ENCODE peak calls at places on chromosomes 12 and 14, in seven cellular contexts. J is adipocyte, M is PC-3, Y is GM23248, P is tibial nerve, I is mucosa of descending colon, N is testis. C is an unnamed sample.

GRCh38 chr14:92646952-92647461 is 101.4 kb downstream of the LGMN start:
- DNase-seq in M (peak; percentile 88), N (no peak), Y (peak; percentile 94), J (peak; percentile 78), I (no peak), P (no peak), C (no peak)

GRCh38 chr14:101025656-101026055 is 122.1 kb upstream of the RTL1 start:
- DNase-seq in Y (no peak), P (peak; percentile 9), J (no peak), I (no peak), M (no peak), N (no peak), C (no peak)

GRCh38 chr14:77302926-77303325 is 17.8 kb downstream of the POMT2 start:
- DNase-seq in N (no peak), P (no peak), J (peak; percentile 46), Y (peak; percentile 80), M (peak; percentile 97), I (no peak), C (no peak)

GRCh38 chr14:64417042-64417770 is 29.1 kb downstream of the MTHFD1 start:
- DNase-seq in I (no peak), N (no peak), M (peak; percentile 15), J (peak; percentile 41), P (no peak), Y (peak; percentile 28), C (no peak)

GRCh38 chr14:101878222-101879211 is 85.9 kb upstream of the DYNC1H1 start:
- DNase-seq in J (no peak), Y (no peak), P (no peak), M (no peak), I (no peak), N (no peak), C (peak; percentile 77)

GRCh38 chr12:115261691-115262398 is 577.9 kb upstream of the TBX3 start:
- DNase-seq in P (no peak), I (peak; percentile 87), Y (peak; percentile 17), M (no peak), J (no peak), N (no peak), C (no peak)

GRCh38 chr12:74415633-74416032 is 122.0 kb upstream of the ATXN7L3B start:
- DNase-seq in J (peak; percentile 47), N (no peak), Y (peak; percentile 46), I (peak; percentile 3), P (no peak), M (peak; percentile 61), C (peak; percentile 36)

GRCh38 chr12:57418255-57418654 is 12.6 kb downstream of the R3HDM2 start:
- DNase-seq in M (no peak), Y (no peak), N (peak; percentile 90), J (no peak), P (no peak), I (no peak), C (no peak)

GRCh38 chr14:25052921-25053320 is 3.0 kb upstream of the STXBP6 start:
- DNase-seq in P (no peak), Y (no peak), I (no peak), J (no peak), N (no peak), M (no peak), C (no peak)

GRCh38 chr12:128914908-128915563 is 61.8 kb downstream of the GLT1D1 start:
- DNase-seq in M (no peak), P (no peak), J (no peak), I (peak; percentile 31), N (no peak), Y (no peak), C (no peak)

GRCh38 chr12:2959508-2960431 is 573 bp downstream of the TEAD4 start:
- DNase-seq in I (peak; percentile 43), Y (peak; percentile 80), J (peak; percentile 85), M (peak; percentile 45), P (no peak), N (peak; percentile 32), C (peak; percentile 71)

GRCh38 chr12:108828774-108829173 is 28.6 kb downstream of the SSH1 start:
- DNase-seq in N (no peak), I (no peak), M (no peak), Y (peak; percentile 87), J (peak; percentile 68), P (no peak), C (no peak)

GRCh38 chr12:130675791-130676190 is 40.3 kb downstream of the RIMBP2 start:
- DNase-seq in I (no peak), Y (no peak), J (no peak), P (no peak), M (no peak), N (no peak), C (no peak)

GRCh38 chr12:15278816-15279658 is 43.3 kb upstream of the PTPRO start:
- DNase-seq in M (peak; percentile 88), J (no peak), P (no peak), Y (peak; percentile 88), N (peak; percentile 32), I (peak; percentile 30), C (peak; percentile 75)

GRCh38 chr14:104935026-104935650 is 10.5 kb downstream of the PLD4 start:
- DNase-seq in N (no peak), M (no peak), I (no peak), J (no peak), Y (no peak), P (peak; percentile 5), C (no peak)

GRCh38 chr12:111428081-111428727 is 22.5 kb downstream of the SH2B3 start:
- DNase-seq in M (no peak), P (no peak), N (no peak), J (no peak), I (no peak), Y (no peak), C (no peak)

GRCh38 chr12:111427417-111428074 is 21.8 kb downstream of the SH2B3 start:
- DNase-seq in N (no peak), P (no peak), M (no peak), I (no peak), J (no peak), Y (no peak), C (no peak)

GRCh38 chr12:111429760-111430417 is 24.2 kb downstream of the SH2B3 start:
- DNase-seq in N (no peak), Y (no peak), I (peak; percentile 54), J (no peak), M (no peak), P (no peak), C (no peak)

GRCh38 chr12:111430418-111431353 is 25.0 kb downstream of the SH2B3 start:
- DNase-seq in J (no peak), Y (no peak), P (no peak), I (no peak), N (no peak), M (no peak), C (no peak)

GRCh38 chr12:111428728-111429175 is 23.0 kb downstream of the SH2B3 start:
- DNase-seq in M (no peak), Y (no peak), P (no peak), I (peak; percentile 65), N (no peak), J (no peak), C (no peak)
- H3K4me3 ChIP-seq in M (no peak overlapping the region), Y (no peak overlapping the region), P (no peak overlapping the region), I (no peak overlapping the region), N (no peak overlapping the region), J (no peak overlapping the region), C (no peak overlapping the region)

GRCh38 chr14:33903369-33903768 is 47.5 kb downstream of the EGLN3 start:
- DNase-seq in I (no peak), N (no peak), P (no peak), J (no peak), M (no peak), Y (no peak), C (no peak)

GRCh38 chr14:33902363-33902762 is 48.5 kb downstream of the EGLN3 start:
- DNase-seq in M (no peak), Y (no peak), J (no peak), I (no peak), P (no peak), N (no peak), C (no peak)

GRCh38 chr14:33906968-33907367 is 43.9 kb downstream of the EGLN3 start:
- DNase-seq in N (no peak), J (no peak), I (no peak), M (no peak), Y (no peak), P (no peak), C (no peak)

GRCh38 chr14:33901429-33902155 is 49.3 kb downstream of the EGLN3 start:
- DNase-seq in M (no peak), P (no peak), Y (no peak), N (no peak), J (no peak), I (no peak), C (no peak)

DNA sequence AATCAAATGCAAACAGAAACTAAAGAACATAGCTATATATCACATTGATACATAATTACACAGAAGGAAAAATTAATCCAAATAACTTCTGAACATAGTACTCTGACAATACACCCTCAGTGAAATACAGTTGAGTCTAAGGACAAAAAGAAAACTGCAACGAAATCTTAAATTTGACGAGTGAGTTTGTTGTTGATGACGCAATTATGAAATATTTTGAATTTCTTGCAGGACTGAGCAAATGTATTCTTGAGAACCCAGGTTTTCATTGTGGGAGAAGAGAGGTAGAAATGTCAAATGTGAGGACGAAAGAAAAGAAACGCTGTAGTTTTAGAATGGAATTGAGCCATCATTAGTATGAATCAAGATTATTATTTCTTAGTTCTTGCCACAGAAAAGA is 46.3 kb downstream of the EGLN3 start:
- DNase-seq in N (no peak), I (no peak), P (no peak), Y (no peak), M (no peak), J (no peak), C (no peak)
- H3K4me1 ChIP-seq in N (no peaks in the 10 kb centered on the region), I (peaks cover 6% of the 10 kb centered on the region), P (no peaks in the 10 kb centered on the region), Y (no peaks in the 10 kb centered on the region), M (no peaks in the 10 kb centered on the region), J (no peaks in the 10 kb centered on the region), C (no peaks in the 10 kb centered on the region)

GRCh38 chr12:112011685-112012084 is 1.3 kb downstream of the TMEM116 start:
- DNase-seq in P (no peak), J (no peak), N (no peak), Y (no peak), M (no peak), I (no peak), C (no peak)
- H3K4me3 ChIP-seq in P (peak overlapping the region; percentile 100), J (peak overlapping the region; percentile 94), N (peak overlapping the region; percentile 96), Y (peak overlapping the region; percentile 87), M (peak overlapping the region; percentile 77), I (no peak overlapping the region), C (no peak overlapping the region)

DNA sequence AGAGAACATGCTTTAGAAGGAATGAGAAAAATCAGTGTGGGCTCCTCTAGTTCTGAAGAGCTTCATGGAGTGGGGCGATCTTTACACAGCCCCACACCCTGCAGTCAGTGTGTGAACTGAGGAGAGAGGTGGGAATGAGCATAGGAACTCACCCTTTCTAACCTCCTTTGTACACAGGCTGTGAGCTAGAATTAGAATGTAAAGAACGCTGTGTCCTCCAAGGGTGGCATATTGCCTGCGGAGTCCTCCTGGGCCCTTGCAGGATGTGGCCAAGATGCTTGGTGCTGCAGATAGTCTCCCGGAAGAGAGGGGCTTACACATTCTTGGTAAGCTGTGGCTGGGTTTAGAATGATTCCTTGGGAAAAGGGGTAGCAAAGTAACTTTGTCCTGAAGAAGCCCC is 43.9 kb downstream of the NINJ2 start:
- DNase-seq in M (no peak), P (no peak), Y (no peak), N (no peak), I (no peak), J (no peak), C (no peak)
- H3K4me1 ChIP-seq in M (no peaks in the 10 kb centered on the region), P (no peaks in the 10 kb centered on the region), Y (no peaks in the 10 kb centered on the region), N (peaks cover 21% of the 10 kb centered on the region), I (no peaks in the 10 kb centered on the region), J (peaks cover 10% of the 10 kb centered on the region), C (peaks cover 2% of the 10 kb centered on the region)